ENCODE peak calls at places on chromosomes 5 and 9, in five cellular contexts. One of them, this sample, is unnamed.

GRCh38 chr5:129046151-129046550 is 48.4 kb upstream of the ISOC1 start:
- DNase-seq in K562: no peak
- DNase-seq in IMR-90: peak; percentile 4
- DNase-seq in body of pancreas: no peak
- DNase-seq in NB4: no peak
- DNase-seq in this sample: no peak

GRCh38 chr9:21121595-21122251 is 19.9 kb downstream of the IFNW1 start:
- DNase-seq in body of pancreas: no peak
- DNase-seq in NB4: no peak
- DNase-seq in K562: no peak
- DNase-seq in IMR-90: no peak
- DNase-seq in this sample: no peak

GRCh38 chr9:32703635-32704034 is 68.2 kb upstream of the TAF1L start:
- DNase-seq in K562: no peak
- DNase-seq in NB4: peak; percentile 46
- DNase-seq in body of pancreas: no peak
- DNase-seq in IMR-90: no peak
- DNase-seq in this sample: no peak

GRCh38 chr5:124754206-124754927 is 7.9 kb upstream of the ZNF608 start:
- DNase-seq in IMR-90: no peak
- DNase-seq in body of pancreas: no peak
- DNase-seq in NB4: no peak
- DNase-seq in K562: no peak
- DNase-seq in this sample: no peak

GRCh38 chr5:87526131-87526530 is 113.4 kb upstream of the CCNH start:
- DNase-seq in body of pancreas: no peak
- DNase-seq in K562: no peak
- DNase-seq in NB4: no peak
- DNase-seq in IMR-90: no peak
- DNase-seq in this sample: no peak

GRCh38 chr9:75238311-75238976 is 150.1 kb downstream of the OSTF1 start:
- DNase-seq in K562: peak; percentile 17
- DNase-seq in body of pancreas: peak; percentile 80
- DNase-seq in NB4: peak; percentile 49
- DNase-seq in IMR-90: peak; percentile 68
- DNase-seq in this sample: peak; percentile 39

GRCh38 chr5:177996660-177997318 is 747 bp upstream of the PROP1 start:
- DNase-seq in IMR-90: no peak
- DNase-seq in body of pancreas: no peak
- DNase-seq in NB4: peak; percentile 15
- DNase-seq in K562: no peak
- DNase-seq in this sample: no peak

GRCh38 chr5:169803077-169803981 is 166.3 kb downstream of the DOCK2 start:
- DNase-seq in IMR-90: peak; percentile 100
- DNase-seq in NB4: peak; percentile 94
- DNase-seq in body of pancreas: peak; percentile 21
- DNase-seq in K562: peak; percentile 54
- DNase-seq in this sample: no peak

GRCh38 chr5:90898330-90899013 is 339.9 kb downstream of the ADGRV1 start:
- DNase-seq in IMR-90: peak; percentile 8
- DNase-seq in NB4: no peak
- DNase-seq in body of pancreas: no peak
- DNase-seq in K562: no peak
- DNase-seq in this sample: no peak

GRCh38 chr9:123478967-123479602 is 123.1 kb downstream of the CRB2 start:
- DNase-seq in body of pancreas: no peak
- DNase-seq in K562: no peak
- DNase-seq in IMR-90: no peak
- DNase-seq in NB4: no peak
- DNase-seq in this sample: no peak

GRCh38 chr5:149510136-149510535 is 41.1 kb downstream of the CSNK1A1 start:
- DNase-seq in K562: no peak
- DNase-seq in IMR-90: no peak
- DNase-seq in NB4: no peak
- DNase-seq in body of pancreas: no peak
- DNase-seq in this sample: no peak

GRCh38 chr9:77015291-77016048 is 4.0 kb upstream of the FOXB2 start:
- DNase-seq in NB4: no peak
- DNase-seq in K562: no peak
- DNase-seq in body of pancreas: no peak
- DNase-seq in IMR-90: no peak
- DNase-seq in this sample: no peak

GRCh38 chr9:88658311-88658822 is 123.4 kb downstream of the NXNL2 start:
- DNase-seq in IMR-90: no peak
- DNase-seq in K562: no peak
- DNase-seq in body of pancreas: peak; percentile 19
- DNase-seq in NB4: no peak
- DNase-seq in this sample: no peak

GRCh38 chr5:157543825-157544622 is 31.6 kb downstream of the ADAM19 start:
- DNase-seq in body of pancreas: no peak
- DNase-seq in NB4: no peak
- DNase-seq in IMR-90: peak; percentile 87
- DNase-seq in K562: no peak
- DNase-seq in this sample: no peak

GRCh38 chr5:174311531-174312269 is 266.2 kb downstream of the NSG2 start:
- DNase-seq in K562: peak; percentile 83
- DNase-seq in NB4: peak; percentile 60
- DNase-seq in IMR-90: peak; percentile 34
- DNase-seq in body of pancreas: peak; percentile 76
- DNase-seq in this sample: peak; percentile 83

GRCh38 chr9:4857163-4857562 is 64.4 kb downstream of the RCL1 start:
- DNase-seq in body of pancreas: no peak
- DNase-seq in K562: no peak
- DNase-seq in IMR-90: no peak
- DNase-seq in NB4: peak; percentile 63
- DNase-seq in this sample: no peak

GRCh38 chr9:472676-473075 is 258.0 kb downstream of the DOCK8 start:
- DNase-seq in IMR-90: no peak
- DNase-seq in body of pancreas: no peak
- DNase-seq in NB4: no peak
- DNase-seq in K562: no peak
- DNase-seq in this sample: no peak

GRCh38 chr5:109352024-109352423 is 57.8 kb downstream of the PJA2 start:
- DNase-seq in IMR-90: no peak
- DNase-seq in body of pancreas: no peak
- DNase-seq in NB4: no peak
- DNase-seq in K562: no peak
- DNase-seq in this sample: no peak

GRCh38 chr9:114558027-114558675 is 29.4 kb upstream of the ATP6V1G1 start:
- DNase-seq in NB4: no peak
- DNase-seq in K562: no peak
- DNase-seq in IMR-90: no peak
- DNase-seq in body of pancreas: no peak
- DNase-seq in this sample: no peak

GRCh38 chr5:180494510-180495181 is 467 bp downstream of the CNOT6 start:
- DNase-seq in K562: peak; percentile 76
- DNase-seq in body of pancreas: peak; percentile 25
- DNase-seq in NB4: peak; percentile 49
- DNase-seq in IMR-90: no peak
- DNase-seq in this sample: peak; percentile 31

GRCh38 chr5:151002250-151002649 is 18.1 kb upstream of the GPX3 start:
- DNase-seq in IMR-90: peak; percentile 41
- DNase-seq in body of pancreas: no peak
- DNase-seq in NB4: peak; percentile 25
- DNase-seq in K562: peak; percentile 36
- DNase-seq in this sample: no peak

GRCh38 chr9:28699632-28700031 is 1126.4 kb upstream of the C9orf72 start:
- DNase-seq in NB4: no peak
- DNase-seq in K562: no peak
- DNase-seq in IMR-90: no peak
- DNase-seq in body of pancreas: no peak
- DNase-seq in this sample: no peak

GRCh38 chr5:149133795-149134777 is 7.2 kb upstream of the ABLIM3 start:
- DNase-seq in NB4: peak; percentile 48
- DNase-seq in IMR-90: peak; percentile 92
- DNase-seq in body of pancreas: peak; percentile 75
- DNase-seq in K562: peak; percentile 22
- DNase-seq in this sample: peak; percentile 61

DNA sequence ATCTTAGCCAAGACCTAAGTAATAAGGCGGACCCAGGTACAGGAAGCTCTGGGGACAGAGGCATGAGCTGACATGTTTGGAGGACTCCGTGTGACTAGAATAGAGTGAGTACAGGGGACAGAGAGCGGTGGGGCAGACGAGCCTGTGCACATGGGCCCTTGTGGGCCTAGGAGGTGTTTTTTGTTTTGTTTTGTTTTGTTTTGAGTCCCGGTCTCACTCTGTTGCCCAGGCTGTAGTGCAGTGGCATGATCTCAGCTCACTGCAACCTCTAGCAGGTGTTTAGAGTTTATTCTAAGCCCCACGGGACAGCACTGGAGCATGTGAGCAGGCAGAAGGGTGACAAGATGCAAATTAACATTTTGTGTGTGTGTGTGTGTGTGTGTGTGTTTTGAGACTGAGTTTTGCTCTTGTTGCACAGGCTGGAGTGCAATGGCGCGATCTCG is 3.1 kb upstream of the EEIG1 start:
- DNase-seq in K562: no peak
- DNase-seq in NB4: no peak
- DNase-seq in IMR-90: no peak
- DNase-seq in body of pancreas: no peak
- DNase-seq in this sample: no peak
- TF ChIP-seq POLR2A in K562: no peak
- TF ChIP-seq POLR2A in NB4: no peak
- TF ChIP-seq POLR2A in IMR-90: no peak
- TF ChIP-seq POLR2A in body of pancreas: no peak
- TF ChIP-seq POLR2A in this sample: no peak

DNA sequence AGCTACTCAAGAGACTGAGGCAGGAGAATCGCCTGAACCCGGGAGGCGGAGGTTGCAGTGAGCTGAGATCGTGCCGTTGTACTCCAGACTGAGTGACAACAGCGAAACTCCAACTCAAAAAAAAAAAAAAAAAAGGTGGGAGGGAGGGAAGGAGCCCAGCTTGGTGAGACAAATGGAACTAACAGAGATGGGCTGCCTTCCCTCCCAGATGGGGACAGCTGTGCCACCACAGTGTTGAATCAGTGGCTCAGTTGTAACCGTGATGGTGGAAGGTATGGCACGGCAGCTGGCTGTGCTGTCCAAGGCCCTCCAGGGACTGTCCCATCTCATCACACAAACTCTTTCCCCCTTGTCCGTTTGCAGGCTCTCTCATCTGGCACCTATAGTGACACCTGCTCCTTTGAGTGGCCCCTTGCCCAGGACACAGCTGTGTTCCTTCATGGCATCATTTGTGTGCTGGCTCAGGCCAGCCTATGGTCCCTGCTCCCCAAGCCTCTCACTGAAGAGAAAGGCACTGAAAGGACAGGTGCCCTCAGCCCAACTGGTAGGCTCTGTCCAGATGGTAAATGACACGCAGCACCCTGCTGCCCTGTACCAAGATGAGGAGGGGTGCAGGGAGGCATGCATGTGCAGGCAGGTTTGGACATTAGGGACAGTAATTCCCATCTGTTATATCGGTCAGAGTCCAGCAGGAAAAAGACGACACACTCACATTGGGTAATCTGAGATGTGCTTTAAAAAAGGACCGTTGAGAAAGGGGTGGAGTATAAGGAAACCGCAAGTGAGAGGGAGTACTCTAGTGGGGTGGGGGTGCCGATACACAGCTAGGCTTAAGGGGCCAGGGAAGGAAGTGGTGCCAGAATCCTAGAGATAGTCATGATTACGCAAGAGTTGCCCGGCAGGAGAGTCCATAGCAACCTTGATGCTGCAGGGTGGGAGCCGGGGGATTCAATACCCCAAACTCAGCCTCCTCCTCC is 4.3 kb downstream of the SMIM33 start:
- DNase-seq in K562: peak; percentile 68
- DNase-seq in NB4: peak; percentile 98
- DNase-seq in body of pancreas: no peak
- DNase-seq in IMR-90: peak; percentile 87
- DNase-seq in this sample: no peak
- TF ChIP-seq POLR2A in K562: peak; percentile 62
- TF ChIP-seq POLR2A in NB4: peak; percentile 11
- TF ChIP-seq POLR2A in body of pancreas: no peak
- TF ChIP-seq POLR2A in IMR-90: no peak
- TF ChIP-seq POLR2A in this sample: no peak

DNA sequence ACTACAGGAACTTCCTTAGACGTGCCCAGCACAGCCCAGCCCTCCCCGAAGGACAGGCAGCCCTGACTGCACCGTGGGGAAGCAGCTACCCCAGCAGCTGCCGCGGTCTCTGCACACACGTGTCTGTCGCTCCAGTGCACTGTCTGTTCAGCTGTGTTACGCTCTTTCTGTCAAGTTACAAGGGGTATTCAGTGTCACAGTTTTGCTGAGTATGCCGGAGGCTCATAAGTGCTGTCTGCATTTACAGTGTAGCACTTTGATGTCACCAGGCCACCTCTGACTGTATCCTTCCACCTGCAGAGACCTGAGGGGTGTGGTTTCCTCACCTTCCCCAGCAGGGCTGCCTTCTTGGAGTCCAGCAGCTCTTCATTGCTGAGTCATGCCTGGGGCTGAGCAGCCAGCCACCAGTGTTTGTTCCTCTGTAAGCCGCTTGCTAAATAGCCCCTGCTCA is 126.8 kb downstream of the EHMT1 start:
- DNase-seq in IMR-90: peak; percentile 43
- DNase-seq in body of pancreas: no peak
- DNase-seq in K562: peak; percentile 59
- DNase-seq in NB4: peak; percentile 73
- DNase-seq in this sample: peak; percentile 55
- TF ChIP-seq POLR2A in IMR-90: no peak
- TF ChIP-seq POLR2A in body of pancreas: no peak
- TF ChIP-seq POLR2A in K562: no peak
- TF ChIP-seq POLR2A in NB4: no peak
- TF ChIP-seq POLR2A in this sample: no peak

GRCh38 chr5:140044041-140044440 is 942 bp upstream of the NRG2 start:
- DNase-seq in IMR-90: no peak
- DNase-seq in NB4: no peak
- DNase-seq in body of pancreas: no peak
- DNase-seq in K562: no peak
- DNase-seq in this sample: no peak
- TF ChIP-seq POLR2A in IMR-90: no peak
- TF ChIP-seq POLR2A in NB4: no peak
- TF ChIP-seq POLR2A in body of pancreas: no peak
- TF ChIP-seq POLR2A in K562: no peak
- TF ChIP-seq POLR2A in this sample: no peak

GRCh38 chr9:113484258-113484730 is 20.8 kb downstream of the RGS3 start:
- DNase-seq in K562: no peak
- DNase-seq in body of pancreas: peak; percentile 84
- DNase-seq in IMR-90: peak; percentile 28
- DNase-seq in NB4: no peak
- DNase-seq in this sample: no peak
- TF ChIP-seq POLR2A in K562: no peak
- TF ChIP-seq POLR2A in body of pancreas: no peak
- TF ChIP-seq POLR2A in IMR-90: no peak
- TF ChIP-seq POLR2A in NB4: no peak
- TF ChIP-seq POLR2A in this sample: no peak

GRCh38 chr5:68419637-68420452 is 204.3 kb downstream of the PIK3R1 start:
- DNase-seq in NB4: peak; percentile 9
- DNase-seq in IMR-90: no peak
- DNase-seq in body of pancreas: no peak
- DNase-seq in K562: peak; percentile 74
- DNase-seq in this sample: peak; percentile 12

GRCh38 chr5:68418680-68419079 is 203.1 kb downstream of the PIK3R1 start:
- DNase-seq in NB4: no peak
- DNase-seq in body of pancreas: no peak
- DNase-seq in IMR-90: no peak
- DNase-seq in K562: no peak
- DNase-seq in this sample: no peak

GRCh38 chr5:68421667-68422220 is 206.2 kb downstream of the PIK3R1 start:
- DNase-seq in body of pancreas: no peak
- DNase-seq in K562: no peak
- DNase-seq in IMR-90: no peak
- DNase-seq in NB4: no peak
- DNase-seq in this sample: no peak

GRCh38 chr5:68419101-68419636 is 203.6 kb downstream of the PIK3R1 start:
- DNase-seq in IMR-90: no peak
- DNase-seq in K562: no peak
- DNase-seq in NB4: no peak
- DNase-seq in body of pancreas: no peak
- DNase-seq in this sample: no peak

GRCh38 chr5:68420476-68421344 is 205.2 kb downstream of the PIK3R1 start:
- DNase-seq in K562: peak; percentile 92
- DNase-seq in body of pancreas: no peak
- DNase-seq in IMR-90: no peak
- DNase-seq in NB4: no peak
- DNase-seq in this sample: no peak
- TF ChIP-seq POLR2A in K562: peak; percentile 21
- TF ChIP-seq POLR2A in body of pancreas: no peak
- TF ChIP-seq POLR2A in IMR-90: no peak
- TF ChIP-seq POLR2A in NB4: no peak
- TF ChIP-seq POLR2A in this sample: no peak